ENCODE peak calls at places on chromosomes 4 and X, in seven cellular contexts. E is T-helper 1 cell; I is kidney epithelial cell; Y is AG09309; X is activated CD8-positive, alpha-beta T cell treated with anti-CD3 and anti-CD28 coated beads for 36 hours; D is stimulated activated CD4-positive, alpha-beta T cell treated with anti-CD3 and anti-CD28 coated beads, Interleukin-1b, Interleukin-23, amount 100 ng/mL, for 24 hours; M is tibial artery. O is an unnamed sample.

GRCh38 chr4:12679217-12679616 is 804.9 kb downstream of the RAB28 start:
- DNase-seq in D (no peak), Y (no peak), I (no peak), M (no peak), X (no peak), E (no peak), O (no peak)

GRCh38 chr4:45679411-45679810 is 444.4 kb downstream of the GABRG1 start:
- DNase-seq in M (no peak), Y (no peak), X (no peak), E (no peak), I (no peak), D (no peak), O (no peak)

GRCh38 chr4:67087897-67088296 is 457.4 kb downstream of the CENPC start:
- DNase-seq in E (peak), D (peak), Y (no peak), I (no peak), X (peak), M (peak), O (no peak)

GRCh38 chr4:13544556-13545393 is 467 bp upstream of the NKX3-2 start:
- DNase-seq in I (no peak), D (no peak), Y (no peak), X (peak), M (peak), E (no peak), O (no peak)

GRCh38 chr4:139247241-139247640 is 32.8 kb downstream of the MGARP start:
- DNase-seq in X (no peak), M (no peak), E (no peak), D (no peak), I (no peak), Y (no peak), O (no peak)

GRCh38 chr4:66169341-66169740 is 499.1 kb upstream of the EPHA5 start:
- DNase-seq in I (no peak), Y (no peak), D (no peak), X (no peak), E (no peak), M (no peak), O (no peak)

GRCh38 chrX:21958888-21959287 is 18.4 kb downstream of the SMS start:
- DNase-seq in E (no peak), M (no peak), D (no peak), X (no peak), I (no peak), Y (no peak), O (no peak)

GRCh38 chrX:48516987-48517386 is 4.6 kb upstream of the EBP start:
- DNase-seq in I (no peak), Y (no peak), X (no peak), E (no peak), M (no peak), D (no peak), O (no peak)

GRCh38 chr4:4995103-4995761 is 24.0 kb downstream of the CYTL1 start:
- DNase-seq in X (peak), Y (no peak), E (no peak), M (peak), D (peak), I (no peak), O (no peak)

GRCh38 chr4:80434238-80434637 is 98.7 kb downstream of the CFAP299 start:
- DNase-seq in E (no peak), I (no peak), Y (peak), D (no peak), M (no peak), X (no peak), O (no peak)

GRCh38 chr4:18882468-18882867 is 860.9 kb upstream of the LCORL start:
- DNase-seq in E (no peak), D (no peak), X (no peak), M (no peak), Y (no peak), I (peak), O (peak)

GRCh38 chrX:39816871-39817731 is 280.7 kb downstream of the BCOR start:
- DNase-seq in M (no peak), E (no peak), X (no peak), I (no peak), Y (no peak), D (no peak), O (no peak)

GRCh38 chr4:150007512-150007911 is 70.7 kb upstream of the DCLK2 start:
- DNase-seq in Y (peak), X (no peak), M (no peak), E (no peak), D (no peak), I (peak), O (no peak)

GRCh38 chrX:41661366-41662095 is 27.2 kb upstream of the GPR34 start:
- DNase-seq in M (no peak), I (no peak), X (no peak), Y (no peak), D (no peak), E (no peak), O (no peak)

GRCh38 chrX:153681175-153681574 is 6.6 kb upstream of the SLC6A8 start:
- DNase-seq in D (no peak), I (no peak), E (no peak), X (no peak), Y (no peak), M (no peak), O (no peak)

GRCh38 chr4:158046345-158046744 is 126.5 kb downstream of the GASK1B start:
- DNase-seq in M (no peak), I (no peak), Y (no peak), D (no peak), E (no peak), X (no peak), O (no peak)

GRCh38 chrX:132744470-132744869 is 214.0 kb downstream of the HS6ST2 start:
- DNase-seq in D (no peak), Y (no peak), E (no peak), I (no peak), X (no peak), M (no peak), O (no peak)

GRCh38 chr4:109078724-109079123 is 223.7 kb downstream of the COL25A1 start:
- DNase-seq in M (no peak), Y (peak), I (peak), X (no peak), E (no peak), D (no peak), O (no peak)

GRCh38 chr4:24476209-24476781 is 108.1 kb downstream of the DHX15 start:
- DNase-seq in I (no peak), E (no peak), Y (no peak), M (no peak), D (no peak), X (no peak), O (no peak)

GRCh38 chrX:53479295-53479694 is 45.1 kb upstream of the HSD17B10 start:
- DNase-seq in D (no peak), E (no peak), M (no peak), X (no peak), Y (no peak), I (no peak), O (no peak)

GRCh38 chrX:46587753-46588171 is 14.2 kb downstream of the CHST7 start:
- DNase-seq in E (no peak), Y (no peak), M (no peak), D (no peak), I (no peak), X (no peak), O (no peak)

GRCh38 chr4:88919056-88919455 is 137.9 kb downstream of the FAM13A start:
- DNase-seq in I (no peak), M (no peak), D (no peak), Y (no peak), X (no peak), E (no peak), O (no peak)

GRCh38 chrX:56802921-56803848 is 74.1 kb downstream of the NBDY start:
- DNase-seq in E (peak), D (no peak), I (no peak), M (peak), Y (peak), X (peak), O (no peak)

GRCh38 chrX:39654183-39654925 is 443.4 kb downstream of the BCOR start:
- DNase-seq in X (no peak), M (no peak), E (no peak), Y (no peak), I (no peak), D (no peak), O (no peak)

O was measured in epithelial cell of proximal tubule.